ENCODE peak calls at places on chromosomes 12 and 14, in ten cellular contexts. One of them, this sample, is unnamed.

GRCh38 chr14:77195766-77196165 is 14.2 kb downstream of the TMEM63C start:
- DNase-seq in posterior vena cava: peak; percentile 60
- DNase-seq in activated naive CD8-positive, alpha-beta T cell treated with anti-CD3 and anti-CD28 coated beads for 36 hours: no peak
- DNase-seq in SW 1271: no peak
- DNase-seq in neuronal stem cell: no peak
- DNase-seq in HepG2: no peak
- DNase-seq in renal cortical epithelial cell: no peak
- DNase-seq in fibroblast of the conjunctiva: no peak
- DNase-seq in astrocyte of the cerebellum: no peak
- DNase-seq in amniotic epithelial cell: no peak
- DNase-seq in this sample: no peak

GRCh38 chr12:8033153-8034044 is 883 bp downstream of the FOXJ2 start:
- DNase-seq in posterior vena cava: no peak
- DNase-seq in activated naive CD8-positive, alpha-beta T cell treated with anti-CD3 and anti-CD28 coated beads for 36 hours: peak; percentile 50
- DNase-seq in SW 1271: peak; percentile 58
- DNase-seq in neuronal stem cell: peak; percentile 35
- DNase-seq in HepG2: no peak
- DNase-seq in renal cortical epithelial cell: peak; percentile 18
- DNase-seq in fibroblast of the conjunctiva: no peak
- DNase-seq in astrocyte of the cerebellum: no peak
- DNase-seq in amniotic epithelial cell: peak; percentile 51
- DNase-seq in this sample: peak; percentile 21

GRCh38 chr12:124445121-124445718 is 122.2 kb downstream of the NCOR2 start:
- DNase-seq in posterior vena cava: no peak
- DNase-seq in activated naive CD8-positive, alpha-beta T cell treated with anti-CD3 and anti-CD28 coated beads for 36 hours: no peak
- DNase-seq in SW 1271: no peak
- DNase-seq in neuronal stem cell: no peak
- DNase-seq in HepG2: no peak
- DNase-seq in renal cortical epithelial cell: no peak
- DNase-seq in fibroblast of the conjunctiva: no peak
- DNase-seq in astrocyte of the cerebellum: no peak
- DNase-seq in amniotic epithelial cell: no peak
- DNase-seq in this sample: no peak

GRCh38 chr12:24505366-24506025 is 443.4 kb downstream of the BCAT1 start:
- DNase-seq in posterior vena cava: no peak
- DNase-seq in activated naive CD8-positive, alpha-beta T cell treated with anti-CD3 and anti-CD28 coated beads for 36 hours: no peak
- DNase-seq in SW 1271: no peak
- DNase-seq in neuronal stem cell: no peak
- DNase-seq in HepG2: no peak
- DNase-seq in renal cortical epithelial cell: peak; percentile 40
- DNase-seq in fibroblast of the conjunctiva: no peak
- DNase-seq in astrocyte of the cerebellum: no peak
- DNase-seq in amniotic epithelial cell: no peak
- DNase-seq in this sample: no peak

GRCh38 chr14:30988509-30988908 is 36.9 kb upstream of the AP4S1 start:
- DNase-seq in posterior vena cava: no peak
- DNase-seq in activated naive CD8-positive, alpha-beta T cell treated with anti-CD3 and anti-CD28 coated beads for 36 hours: no peak
- DNase-seq in SW 1271: no peak
- DNase-seq in neuronal stem cell: no peak
- DNase-seq in HepG2: peak; percentile 49
- DNase-seq in renal cortical epithelial cell: peak; percentile 48
- DNase-seq in fibroblast of the conjunctiva: no peak
- DNase-seq in astrocyte of the cerebellum: no peak
- DNase-seq in amniotic epithelial cell: peak; percentile 41
- DNase-seq in this sample: no peak

GRCh38 chr12:4862809-4863208 is 46.9 kb upstream of the KCNA1 start:
- DNase-seq in posterior vena cava: no peak
- DNase-seq in activated naive CD8-positive, alpha-beta T cell treated with anti-CD3 and anti-CD28 coated beads for 36 hours: no peak
- DNase-seq in SW 1271: no peak
- DNase-seq in neuronal stem cell: no peak
- DNase-seq in HepG2: no peak
- DNase-seq in renal cortical epithelial cell: no peak
- DNase-seq in fibroblast of the conjunctiva: no peak
- DNase-seq in astrocyte of the cerebellum: no peak
- DNase-seq in amniotic epithelial cell: no peak
- DNase-seq in this sample: no peak

GRCh38 chr14:105570482-105570881 is 44.1 kb downstream of the TMEM121 start:
- DNase-seq in posterior vena cava: no peak
- DNase-seq in activated naive CD8-positive, alpha-beta T cell treated with anti-CD3 and anti-CD28 coated beads for 36 hours: no peak
- DNase-seq in SW 1271: no peak
- DNase-seq in neuronal stem cell: no peak
- DNase-seq in HepG2: no peak
- DNase-seq in renal cortical epithelial cell: no peak
- DNase-seq in fibroblast of the conjunctiva: no peak
- DNase-seq in astrocyte of the cerebellum: no peak
- DNase-seq in amniotic epithelial cell: no peak
- DNase-seq in this sample: no peak

GRCh38 chr14:79852975-79853374 is 358.3 kb downstream of the DIO2 start:
- DNase-seq in posterior vena cava: no peak
- DNase-seq in activated naive CD8-positive, alpha-beta T cell treated with anti-CD3 and anti-CD28 coated beads for 36 hours: no peak
- DNase-seq in SW 1271: no peak
- DNase-seq in neuronal stem cell: no peak
- DNase-seq in HepG2: no peak
- DNase-seq in renal cortical epithelial cell: no peak
- DNase-seq in fibroblast of the conjunctiva: no peak
- DNase-seq in astrocyte of the cerebellum: no peak
- DNase-seq in amniotic epithelial cell: no peak
- DNase-seq in this sample: no peak

GRCh38 chr14:48665077-48665784 is 920.9 kb downstream of the RPS29 start:
- DNase-seq in posterior vena cava: no peak
- DNase-seq in activated naive CD8-positive, alpha-beta T cell treated with anti-CD3 and anti-CD28 coated beads for 36 hours: no peak
- DNase-seq in SW 1271: no peak
- DNase-seq in neuronal stem cell: no peak
- DNase-seq in HepG2: no peak
- DNase-seq in renal cortical epithelial cell: no peak
- DNase-seq in fibroblast of the conjunctiva: no peak
- DNase-seq in astrocyte of the cerebellum: no peak
- DNase-seq in amniotic epithelial cell: peak; percentile 46
- DNase-seq in this sample: no peak

GRCh38 chr14:54209501-54210231 is 187.1 kb upstream of the CDKN3 start:
- DNase-seq in posterior vena cava: no peak
- DNase-seq in activated naive CD8-positive, alpha-beta T cell treated with anti-CD3 and anti-CD28 coated beads for 36 hours: no peak
- DNase-seq in SW 1271: no peak
- DNase-seq in neuronal stem cell: no peak
- DNase-seq in HepG2: no peak
- DNase-seq in renal cortical epithelial cell: peak; percentile 66
- DNase-seq in fibroblast of the conjunctiva: no peak
- DNase-seq in astrocyte of the cerebellum: no peak
- DNase-seq in amniotic epithelial cell: peak; percentile 65
- DNase-seq in this sample: no peak

GRCh38 chr12:132837693-132838463 is 9.2 kb upstream of the GOLGA3 start:
- DNase-seq in posterior vena cava: no peak
- DNase-seq in activated naive CD8-positive, alpha-beta T cell treated with anti-CD3 and anti-CD28 coated beads for 36 hours: no peak
- DNase-seq in SW 1271: no peak
- DNase-seq in neuronal stem cell: no peak
- DNase-seq in HepG2: no peak
- DNase-seq in renal cortical epithelial cell: no peak
- DNase-seq in fibroblast of the conjunctiva: no peak
- DNase-seq in astrocyte of the cerebellum: no peak
- DNase-seq in amniotic epithelial cell: no peak
- DNase-seq in this sample: no peak

GRCh38 chr12:131132118-131132892 is 178.6 kb downstream of the ADGRD1 start:
- DNase-seq in posterior vena cava: peak; percentile 90
- DNase-seq in activated naive CD8-positive, alpha-beta T cell treated with anti-CD3 and anti-CD28 coated beads for 36 hours: peak; percentile 73
- DNase-seq in SW 1271: no peak
- DNase-seq in neuronal stem cell: peak; percentile 83
- DNase-seq in HepG2: peak; percentile 53
- DNase-seq in renal cortical epithelial cell: peak; percentile 2
- DNase-seq in fibroblast of the conjunctiva: peak; percentile 71
- DNase-seq in astrocyte of the cerebellum: no peak
- DNase-seq in amniotic epithelial cell: no peak
- DNase-seq in this sample: peak; percentile 63

GRCh38 chr14:94101748-94102147 is 8.8 kb upstream of the IFI27 start:
- DNase-seq in posterior vena cava: peak; percentile 89
- DNase-seq in activated naive CD8-positive, alpha-beta T cell treated with anti-CD3 and anti-CD28 coated beads for 36 hours: no peak
- DNase-seq in SW 1271: no peak
- DNase-seq in neuronal stem cell: no peak
- DNase-seq in HepG2: no peak
- DNase-seq in renal cortical epithelial cell: no peak
- DNase-seq in fibroblast of the conjunctiva: no peak
- DNase-seq in astrocyte of the cerebellum: no peak
- DNase-seq in amniotic epithelial cell: no peak
- DNase-seq in this sample: no peak

GRCh38 chr12:52752516-52752915 is 24.6 kb downstream of the KRT76 start:
- DNase-seq in posterior vena cava: no peak
- DNase-seq in activated naive CD8-positive, alpha-beta T cell treated with anti-CD3 and anti-CD28 coated beads for 36 hours: no peak
- DNase-seq in SW 1271: no peak
- DNase-seq in neuronal stem cell: no peak
- DNase-seq in HepG2: no peak
- DNase-seq in renal cortical epithelial cell: no peak
- DNase-seq in fibroblast of the conjunctiva: no peak
- DNase-seq in astrocyte of the cerebellum: no peak
- DNase-seq in amniotic epithelial cell: no peak
- DNase-seq in this sample: no peak

GRCh38 chr12:111024205-111024794 is 103.9 kb upstream of the MYL2 start:
- DNase-seq in posterior vena cava: no peak
- DNase-seq in activated naive CD8-positive, alpha-beta T cell treated with anti-CD3 and anti-CD28 coated beads for 36 hours: peak; percentile 35
- DNase-seq in SW 1271: peak; percentile 17
- DNase-seq in neuronal stem cell: peak; percentile 44
- DNase-seq in HepG2: peak; percentile 44
- DNase-seq in renal cortical epithelial cell: no peak
- DNase-seq in fibroblast of the conjunctiva: no peak
- DNase-seq in astrocyte of the cerebellum: no peak
- DNase-seq in amniotic epithelial cell: peak; percentile 9
- DNase-seq in this sample: no peak

GRCh38 chr12:38949363-38949762 is 44.0 kb upstream of the CPNE8 start:
- DNase-seq in posterior vena cava: no peak
- DNase-seq in activated naive CD8-positive, alpha-beta T cell treated with anti-CD3 and anti-CD28 coated beads for 36 hours: no peak
- DNase-seq in SW 1271: no peak
- DNase-seq in neuronal stem cell: no peak
- DNase-seq in HepG2: peak; percentile 1
- DNase-seq in renal cortical epithelial cell: peak; percentile 69
- DNase-seq in fibroblast of the conjunctiva: no peak
- DNase-seq in astrocyte of the cerebellum: no peak
- DNase-seq in amniotic epithelial cell: no peak
- DNase-seq in this sample: no peak

GRCh38 chr12:154058-154457 is 59.9 kb downstream of the SLC6A12 start:
- DNase-seq in posterior vena cava: no peak
- DNase-seq in activated naive CD8-positive, alpha-beta T cell treated with anti-CD3 and anti-CD28 coated beads for 36 hours: no peak
- DNase-seq in SW 1271: no peak
- DNase-seq in neuronal stem cell: no peak
- DNase-seq in HepG2: no peak
- DNase-seq in renal cortical epithelial cell: no peak
- DNase-seq in fibroblast of the conjunctiva: no peak
- DNase-seq in astrocyte of the cerebellum: no peak
- DNase-seq in amniotic epithelial cell: no peak
- DNase-seq in this sample: no peak

GRCh38 chr14:92615451-92615850 is 101.9 kb downstream of the RIN3 start:
- DNase-seq in posterior vena cava: no peak
- DNase-seq in activated naive CD8-positive, alpha-beta T cell treated with anti-CD3 and anti-CD28 coated beads for 36 hours: peak; percentile 69
- DNase-seq in SW 1271: no peak
- DNase-seq in neuronal stem cell: no peak
- DNase-seq in HepG2: no peak
- DNase-seq in renal cortical epithelial cell: no peak
- DNase-seq in fibroblast of the conjunctiva: no peak
- DNase-seq in astrocyte of the cerebellum: no peak
- DNase-seq in amniotic epithelial cell: no peak
- DNase-seq in this sample: peak; percentile 87

This sample was measured in naive B cell.